ENCODE peak calls at places on chromosomes 12 and 14, in four cellular contexts. R is NCI-H187 treated with DMSO at 0.1 percent for 48 hours; Q is stimulated activated CD4-positive, alpha-beta T cell treated with anti-CD3 and anti-CD28 coated beads, TNF-alpha, amount 100 ng/mL, for 4 hours; P is T-helper 2 cell. U is an unnamed sample.

GRCh38 chr12:123142518-123142840 is 8.4 kb downstream of the PITPNM2 start:
- DNase-seq in R (no peak), P (no peak), Q (no peak), U (no peak)

GRCh38 chr12:109087250-109087649 is 6.0 kb downstream of the ALKBH2 start:
- DNase-seq in R (no peak), Q (no peak), P (no peak), U (no peak)

GRCh38 chr12:18264581-18265075 is 3.3 kb downstream of the PIK3C2G start:
- DNase-seq in P (no peak), Q (no peak), R (no peak), U (no peak)

GRCh38 chr14:74670726-74671125 is 42.2 kb downstream of the AREL1 start:
- DNase-seq in P (no peak), R (no peak), Q (no peak), U (no peak)

GRCh38 chr12:55745361-55746146 is 2.6 kb downstream of the GDF11 start:
- DNase-seq in P (no peak), Q (no peak), R (peak; percentile 59), U (no peak)

GRCh38 chr14:91352101-91352500 is 65.5 kb downstream of the CCDC88C start:
- DNase-seq in P (no peak), Q (no peak), R (no peak), U (no peak)

GRCh38 chr12:105436636-105437035 is 106.1 kb downstream of the C12orf75 start:
- DNase-seq in R (no peak), P (no peak), Q (no peak), U (no peak)

GRCh38 chr14:48792376-48793024 is 793.7 kb downstream of the RPS29 start:
- DNase-seq in Q (no peak), R (no peak), P (no peak), U (no peak)

GRCh38 chr14:88323520-88324199 is 591 bp upstream of the KCNK10 start:
- DNase-seq in P (no peak), Q (no peak), R (no peak), U (no peak)

GRCh38 chr12:2384029-2384386 is 331.2 kb downstream of the CACNA1C start:
- DNase-seq in R (no peak), Q (no peak), P (no peak), U (no peak)

GRCh38 chr14:99651953-99652746 is 7.2 kb downstream of the HHIPL1 start:
- DNase-seq in P (no peak), Q (no peak), R (no peak), U (no peak)

GRCh38 chr12:87953257-87953860 is 75.8 kb downstream of the C12orf50 start:
- DNase-seq in Q (no peak), P (no peak), R (no peak), U (no peak)

GRCh38 chr12:26935636-26936378 is 2.0 kb downstream of the INTS13 start:
- DNase-seq in P (no peak), R (no peak), Q (no peak), U (no peak)

GRCh38 chr14:61561144-61561543 is 134.2 kb upstream of the HIF1A start:
- DNase-seq in Q (no peak), P (no peak), R (no peak), U (no peak)

GRCh38 chr12:117212563-117213190 is 22.4 kb upstream of the FBXO21 start:
- DNase-seq in Q (peak; percentile 41), R (peak; percentile 41), P (no peak), U (peak; percentile 40)

U was measured in activated T-helper 1 cell treated with anti-CD3 and anti-CD28 coated beads, Interleukin-2, amount 50 U/mL, for 16 hours.